ENCODE peak calls at places on chromosomes 7 and 10, in six cellular contexts. X is spleen, U is upper lobe of left lung, Y is GM12892, K is endothelial cell of umbilical vein, D is H1. G is an unnamed sample.

GRCh38 chr10:1311707-1312106 is 255.5 kb downstream of the WDR37 start:
- DNase-seq in X (no peak), U (no peak), Y (no peak), K (no peak), D (no peak), G (no peak)

GRCh38 chr10:31708513-31708912 is 220.1 kb downstream of the ARHGAP12 start:
- DNase-seq in X (no peak), U (no peak), Y (no peak), K (peak), D (no peak), G (no peak)

GRCh38 chr7:90599038-90599437 is 2.9 kb downstream of the CDK14 start:
- DNase-seq in X (no peak), U (no peak), Y (no peak), K (peak), D (no peak), G (no peak)

GRCh38 chr7:157474685-157475084 is 137.9 kb downstream of the DNAJB6 start:
- DNase-seq in X (peak), U (no peak), Y (no peak), K (no peak), D (peak), G (no peak)

GRCh38 chr10:13056461-13057077 is 43.4 kb upstream of the OPTN start:
- DNase-seq in X (no peak), U (no peak), Y (no peak), K (peak), D (no peak), G (no peak)

GRCh38 chr10:89241491-89242339 is 9.9 kb downstream of the LIPA start:
- DNase-seq in X (no peak), U (no peak), Y (no peak), K (no peak), D (no peak), G (no peak)

GRCh38 chr10:67812007-67812406 is 26.0 kb downstream of the DNAJC12 start:
- DNase-seq in X (no peak), U (no peak), Y (no peak), K (no peak), D (no peak), G (no peak)

GRCh38 chr7:32256811-32257210 is 186.6 kb upstream of the PDE1C start:
- DNase-seq in X (no peak), U (no peak), Y (no peak), K (no peak), D (no peak), G (no peak)

GRCh38 chr7:155007947-155008346 is 5.0 kb upstream of the PAXIP1 start:
- DNase-seq in X (no peak), U (no peak), Y (no peak), K (peak), D (no peak), G (no peak)

GRCh38 chr10:57657164-57657765 is 610.4 kb downstream of the IPMK start:
- DNase-seq in X (no peak), U (peak), Y (peak), K (peak), D (peak), G (no peak)

GRCh38 chr7:17142831-17143541 is 155.5 kb upstream of the AHR start:
- DNase-seq in X (no peak), U (no peak), Y (no peak), K (peak), D (no peak), G (no peak)

GRCh38 chr7:86786376-86786775 is 142.7 kb downstream of the GRM3 start:
- DNase-seq in X (peak), U (no peak), Y (no peak), K (no peak), D (no peak), G (no peak)

GRCh38 chr7:114921636-114922150 is at the start of gene MDFIC:
- DNase-seq in X (peak), U (peak), Y (no peak), K (peak), D (no peak), G (no peak)

GRCh38 chr10:6145414-6145978 is 56.7 kb downstream of the RBM17 start:
- DNase-seq in X (peak), U (no peak), Y (no peak), K (no peak), D (no peak), G (no peak)

GRCh38 chr7:138613630-138614029 is 87.5 kb downstream of the SVOPL start:
- DNase-seq in X (no peak), U (no peak), Y (no peak), K (no peak), D (no peak), G (no peak)

GRCh38 chr10:86708068-86708782 is 39.9 kb downstream of the LDB3 start:
- DNase-seq in X (peak), U (no peak), Y (no peak), K (no peak), D (no peak), G (no peak)

GRCh38 chr7:38630720-38631673 is at the start of gene AMPH:
- DNase-seq in X (peak), U (no peak), Y (no peak), K (peak), D (peak), G (peak)

GRCh38 chr7:14835399-14835798 is 67.2 kb downstream of the DGKB start:
- DNase-seq in X (no peak), U (no peak), Y (no peak), K (no peak), D (no peak), G (no peak)

GRCh38 chr10:17031656-17032630 is 97.7 kb downstream of the CUBN start:
- DNase-seq in X (no peak), U (no peak), Y (no peak), K (no peak), D (no peak), G (no peak)

GRCh38 chr10:104232613-104233102 is 494 bp upstream of the CFAP43 start:
- DNase-seq in X (peak), U (no peak), Y (no peak), K (no peak), D (no peak), G (peak)

GRCh38 chr10:13823046-13823711 is 236.4 kb downstream of the PRPF18 start:
- DNase-seq in X (no peak), U (no peak), Y (no peak), K (no peak), D (peak), G (peak)

DNA sequence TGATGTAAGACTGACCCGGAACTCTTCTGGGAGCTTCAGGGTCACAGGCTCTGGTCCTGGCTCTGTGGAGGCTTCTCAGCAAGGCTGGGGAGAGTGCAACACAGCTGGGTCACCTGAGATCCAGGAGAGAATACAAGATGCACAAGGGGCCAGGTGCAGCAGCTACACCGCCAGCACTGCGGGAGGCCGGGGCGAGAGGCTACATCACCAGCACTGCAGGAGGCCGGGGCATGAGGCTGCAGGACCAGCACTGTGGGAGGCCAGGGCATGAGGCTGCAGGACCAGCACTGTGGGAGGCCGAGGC is 44.3 kb downstream of the PDGFA start:
- DNase-seq in X (peak), U (no peak), Y (no peak), K (no peak), D (no peak), G (peak)
- TF ChIP-seq POLR2AphosphoS5 in X (no peak), U (no peak), Y (no peak), K (no peak), D (no peak), G (no peak)

DNA sequence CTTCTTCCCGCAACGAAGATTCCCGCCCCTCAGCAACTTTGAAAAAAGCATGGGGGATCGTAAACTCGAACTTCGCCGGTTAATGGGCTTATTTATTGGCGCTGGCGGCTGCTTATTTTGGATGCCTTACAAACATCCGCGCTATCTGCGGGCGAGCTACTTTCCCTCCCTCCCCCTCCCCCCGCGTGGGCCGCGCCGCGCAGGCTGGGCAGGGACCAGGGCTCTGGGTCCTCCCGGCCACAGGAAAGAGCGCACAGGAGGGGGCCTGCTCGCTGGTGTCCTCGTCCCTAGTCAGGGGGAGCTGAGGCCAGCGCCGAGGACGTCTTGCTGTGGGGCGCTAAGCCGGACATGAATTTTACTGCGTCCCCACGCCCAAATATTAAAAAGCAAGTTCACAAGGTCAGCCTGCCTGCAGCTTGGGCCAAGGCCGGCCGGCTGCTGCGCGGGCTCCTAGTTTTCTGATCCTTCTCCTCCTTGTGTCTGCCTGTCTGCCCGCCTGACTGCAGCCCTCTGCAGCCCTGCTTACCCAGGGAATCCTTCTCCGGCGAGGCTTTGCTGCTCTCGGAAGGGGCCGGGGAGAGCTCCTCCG is 1.2 kb downstream of the HOXA10 start:
- DNase-seq in X (peak), U (peak), Y (no peak), K (peak), D (no peak), G (peak)
- TF ChIP-seq POLR2A in X (no peak), U (no peak), Y (no peak), K (no peak), D (no peak), G (no peak)

GRCh38 chr7:111090834-111091233 is at the start of gene LRRN3:
- DNase-seq in X (no peak), U (peak), Y (no peak), K (no peak), D (no peak), G (no peak)

GRCh38 chr7:111094387-111094786 is 3.5 kb downstream of the LRRN3 start:
- DNase-seq in X (no peak), U (no peak), Y (no peak), K (no peak), D (no peak), G (no peak)

GRCh38 chr7:111092406-111093160 is 1.7 kb downstream of the LRRN3 start:
- DNase-seq in X (no peak), U (no peak), Y (no peak), K (no peak), D (no peak), G (no peak)

GRCh38 chr7:111089822-111090426 is 1.0 kb upstream of the LRRN3 start:
- DNase-seq in X (no peak), U (no peak), Y (no peak), K (peak), D (no peak), G (no peak)

GRCh38 chr7:111091623-111092370 is 870 bp downstream of the LRRN3 start:
- DNase-seq in X (no peak), U (no peak), Y (no peak), K (peak), D (no peak), G (no peak)
- TF ChIP-seq POLR2AphosphoS5 in X (no peak), U (no peak), Y (no peak), K (no peak), D (no peak), G (no peak)

GRCh38 chr10:114172241-114172640 is 1.8 kb downstream of the CCDC186 start:
- DNase-seq in X (no peak), U (no peak), Y (no peak), K (peak), D (no peak), G (no peak)

GRCh38 chr10:114174462-114175190 is 623 bp upstream of the CCDC186 start:
- DNase-seq in X (peak), U (peak), Y (no peak), K (no peak), D (no peak), G (peak)

GRCh38 chr10:114175667-114176066 is 1.7 kb upstream of the CCDC186 start:
- DNase-seq in X (no peak), U (no peak), Y (no peak), K (no peak), D (no peak), G (no peak)

GRCh38 chr10:114172776-114173555 is 1.0 kb downstream of the CCDC186 start:
- DNase-seq in X (no peak), U (no peak), Y (no peak), K (peak), D (no peak), G (no peak)

DNA sequence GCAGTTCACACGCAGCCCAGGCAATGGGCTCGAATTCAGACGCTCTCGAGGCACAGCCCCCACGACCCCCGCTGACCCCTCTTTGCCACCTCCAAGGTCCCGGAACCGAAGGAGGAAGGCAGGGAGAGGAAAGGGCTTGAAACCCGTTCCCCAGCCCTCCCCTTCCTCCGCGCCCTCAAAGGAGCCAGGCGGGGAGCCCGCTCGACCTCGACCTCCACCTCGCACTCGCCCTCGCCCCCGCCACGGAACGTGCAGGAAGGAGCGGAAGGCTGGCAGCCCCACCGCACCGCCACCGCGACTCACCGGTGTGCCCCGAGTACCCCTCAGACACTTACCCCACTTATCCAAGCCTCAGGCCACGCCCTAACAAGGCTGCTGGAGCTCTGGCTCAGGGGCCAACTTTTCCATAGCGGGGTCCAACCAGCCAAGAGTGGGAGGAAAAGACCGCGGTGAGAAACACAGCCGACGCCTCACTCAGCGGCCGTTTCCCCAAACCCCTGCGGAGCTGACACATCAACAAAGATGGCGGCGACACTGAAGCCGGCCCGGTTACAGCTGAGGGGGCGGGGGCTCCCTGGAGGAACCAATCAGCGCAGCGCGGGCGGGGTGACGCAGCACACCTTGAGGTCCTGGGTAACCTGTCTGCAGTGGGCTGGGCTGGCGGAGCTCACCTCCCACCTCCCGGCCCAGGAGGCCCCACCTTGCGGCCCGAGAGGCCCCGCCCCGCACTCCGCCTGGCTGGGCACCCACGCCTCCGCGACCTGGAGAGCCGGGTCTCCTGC is at the start of gene CCDC186:
- DNase-seq in X (peak), U (peak), Y (peak), K (peak), D (peak), G (peak)
- TF ChIP-seq POLR2A in X (no peak), U (peak), Y (peak), K (peak), D (peak), G (peak)

GRCh38 chr10:59623100-59623822 is 86.4 kb downstream of the SLC16A9 start:
- DNase-seq in X (no peak), U (no peak), Y (no peak), K (no peak), D (no peak), G (no peak)
- TF ChIP-seq POLR2AphosphoS5 in X (no peak), U (no peak), Y (no peak), K (no peak), D (no peak), G (no peak)

GRCh38 chr7:78020131-78020873 is 221.7 kb downstream of the PHTF2 start:
- DNase-seq in X (no peak), U (peak), Y (no peak), K (peak), D (no peak), G (no peak)

GRCh38 chr7:78020874-78021249 is 222.3 kb downstream of the PHTF2 start:
- DNase-seq in X (no peak), U (no peak), Y (no peak), K (no peak), D (no peak), G (no peak)

GRCh38 chr7:78018541-78019456 is 220.2 kb downstream of the PHTF2 start:
- DNase-seq in X (peak), U (no peak), Y (no peak), K (peak), D (no peak), G (no peak)

GRCh38 chr7:78017621-78018100 is 219.1 kb downstream of the PHTF2 start:
- DNase-seq in X (no peak), U (no peak), Y (no peak), K (no peak), D (no peak), G (no peak)

DNA sequence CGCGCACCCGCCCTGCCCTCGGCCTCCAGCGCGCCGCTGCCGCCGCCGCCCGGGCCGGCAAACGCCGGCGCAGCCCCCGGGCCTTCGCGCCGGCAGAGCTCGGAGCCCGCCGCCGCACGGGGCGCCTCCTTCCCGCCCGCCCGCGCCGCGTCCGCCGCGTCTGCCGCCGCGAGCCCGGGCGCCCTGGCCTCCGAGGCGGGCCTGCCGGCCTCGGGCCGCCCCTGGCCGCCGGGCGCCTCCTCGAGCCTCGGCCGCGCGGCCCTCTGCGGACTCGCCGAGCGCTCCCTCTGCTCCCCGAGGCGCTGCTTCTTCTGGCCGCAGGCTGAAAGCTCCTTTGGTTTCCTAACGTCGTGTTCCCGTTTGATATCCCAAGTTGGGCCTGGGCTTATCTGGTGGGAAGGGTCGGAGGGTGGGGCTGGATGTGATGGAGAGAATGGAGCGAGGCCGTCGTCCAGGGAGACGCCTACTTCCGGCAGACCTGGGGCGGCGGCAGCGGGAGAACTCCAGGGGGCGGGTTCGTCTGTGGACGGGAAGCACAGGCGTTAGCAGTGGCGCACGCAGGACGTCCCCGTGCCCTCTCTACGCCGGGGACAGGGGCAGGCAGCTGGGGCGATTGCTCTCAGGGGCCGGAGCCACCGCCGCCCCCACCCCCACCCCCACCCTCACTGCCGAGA is 221.0 kb downstream of the PHTF2 start:
- DNase-seq in X (peak), U (peak), Y (peak), K (peak), D (peak), G (peak)
- TF ChIP-seq POLR2A in X (no peak), U (peak), Y (no peak), K (no peak), D (no peak), G (peak)

GRCh38 chr7:111486472-111487142 is 75.7 kb downstream of the IMMP2L start:
- DNase-seq in X (no peak), U (no peak), Y (no peak), K (peak), D (no peak), G (no peak)

GRCh38 chr7:111477462-111478225 is 84.6 kb downstream of the IMMP2L start:
- DNase-seq in X (no peak), U (no peak), Y (no peak), K (no peak), D (no peak), G (no peak)

GRCh38 chr7:111485981-111486380 is 76.3 kb downstream of the IMMP2L start:
- DNase-seq in X (no peak), U (no peak), Y (no peak), K (no peak), D (no peak), G (no peak)

DNA sequence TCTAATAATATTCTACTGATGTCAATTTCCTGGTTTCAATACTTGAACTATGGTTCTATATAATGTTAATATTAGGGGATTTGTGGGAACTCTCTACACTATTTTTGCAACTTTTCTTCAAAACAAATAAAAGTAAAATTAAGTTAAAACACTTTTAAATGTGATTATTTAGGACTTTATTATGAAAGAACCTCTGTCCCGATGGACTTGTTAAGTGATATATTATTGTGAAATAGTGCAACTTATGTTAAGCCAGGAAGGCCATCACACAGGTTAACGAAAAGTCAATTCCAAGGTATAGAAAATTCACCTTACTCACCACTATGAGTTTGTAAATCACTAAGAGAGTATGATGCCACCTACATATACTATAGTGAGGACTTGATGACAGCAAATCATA is 79.2 kb downstream of the IMMP2L start:
- DNase-seq in X (no peak), U (no peak), Y (no peak), K (no peak), D (no peak), G (no peak)
- TF ChIP-seq POLR2AphosphoS5 in X (no peak), U (no peak), Y (no peak), K (no peak), D (no peak), G (no peak)

G was measured in suprapubic skin.